ENCODE peak calls at places on chromosomes 16 and 17, in six cellular contexts. D is body of pancreas, C is ovary, E is testis, R is heart left ventricle, J is stomach. Q is an unnamed sample.
A peak's percentile ranks its signal among the peaks of the same experiment; 100 is the strongest.

GRCh38 chr17:78383725-78384471 is 5.4 kb downstream of the PGS1 start:
- DNase-seq in D (peak; percentile 60), C (peak; percentile 65), E (peak; percentile 65), R (peak; percentile 70), J (peak; percentile 57), Q (peak; percentile 93)

GRCh38 chr17:38740806-38741205 is 7.3 kb downstream of the PCGF2 start:
- DNase-seq in D (no peak), C (no peak), E (no peak), R (no peak), J (no peak), Q (no peak)

GRCh38 chr17:48639136-48639535 is 13.0 kb upstream of the HOXB9 start:
- DNase-seq in D (no peak), C (no peak), E (no peak), R (no peak), J (no peak), Q (no peak)

GRCh38 chr16:82649766-82650165 is 23.0 kb downstream of the CDH13 start:
- DNase-seq in D (no peak), C (no peak), E (no peak), R (no peak), J (no peak), Q (no peak)

GRCh38 chr17:21129023-21129681 is 2.4 kb downstream of the DHRS7B start:
- DNase-seq in D (peak; percentile 20), C (peak; percentile 30), E (peak; percentile 62), R (peak; percentile 35), J (no peak), Q (no peak)

GRCh38 chr16:20916927-20917326 is 16.4 kb downstream of the LYRM1 start:
- DNase-seq in D (no peak), C (no peak), E (no peak), R (no peak), J (no peak), Q (no peak)

GRCh38 chr16:56632160-56632847 is at the start of gene MT1M:
- DNase-seq in D (peak; percentile 69), C (peak; percentile 58), E (peak; percentile 34), R (peak; percentile 44), J (peak; percentile 69), Q (peak; percentile 46)

GRCh38 chr17:61251939-61252865 is 147.4 kb upstream of the TBX2 start:
- DNase-seq in D (peak; percentile 79), C (peak; percentile 81), E (peak; percentile 88), R (peak; percentile 92), J (peak; percentile 76), Q (peak; percentile 80)

GRCh38 chr16:372584-372983 is 2.2 kb upstream of the MRPL28 start:
- DNase-seq in D (no peak), C (no peak), E (no peak), R (no peak), J (no peak), Q (no peak)

GRCh38 chr17:16351831-16352230 is 1.4 kb downstream of the CENPV start:
- DNase-seq in D (no peak), C (no peak), E (no peak), R (no peak), J (no peak), Q (no peak)

GRCh38 chr17:16352838-16353701 is at the start of gene CENPV:
- DNase-seq in D (peak; percentile 50), C (peak; percentile 48), E (peak; percentile 59), R (peak; percentile 20), J (peak; percentile 64), Q (no peak)

GRCh38 chr17:16354585-16354984 is 1.3 kb upstream of the CENPV start:
- DNase-seq in D (no peak), C (no peak), E (no peak), R (no peak), J (no peak), Q (no peak)

GRCh38 chr17:16353702-16354174 is 469 bp upstream of the CENPV start:
- DNase-seq in D (no peak), C (no peak), E (no peak), R (no peak), J (no peak), Q (no peak)

DNA sequence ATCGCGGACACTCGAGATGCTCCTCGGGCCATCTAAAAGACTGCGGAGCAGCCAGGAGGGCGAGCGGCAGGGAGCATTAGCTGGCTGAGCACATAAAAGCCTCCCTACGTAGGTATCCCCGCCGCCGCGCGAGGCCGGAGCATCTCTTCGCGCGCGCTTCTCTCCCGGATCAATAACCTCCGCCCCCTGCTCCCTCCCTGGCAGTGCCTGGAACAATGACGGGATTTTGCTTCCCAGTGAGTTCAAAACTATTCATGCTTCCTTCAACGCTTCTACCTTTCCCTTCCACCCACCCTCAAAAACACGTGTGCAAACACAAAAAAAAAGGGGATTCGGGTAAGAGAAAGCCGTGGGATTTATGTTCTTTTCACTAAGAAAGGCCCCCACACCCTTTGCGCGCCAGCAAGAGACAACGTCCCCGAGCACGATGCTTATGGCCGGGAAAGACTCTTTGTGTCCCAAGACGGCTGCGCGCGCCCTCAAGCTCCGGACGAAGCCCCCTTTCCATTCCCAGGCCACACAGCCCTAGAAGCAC is 899 bp downstream of the CENPV start:
- DNase-seq in D (peak; percentile 45), C (peak; percentile 27), E (peak; percentile 64), R (no peak), J (peak; percentile 48), Q (no peak)
- TF ChIP-seq POLR2A in D (no peak), C (no peak), E (no peak), R (no peak), J (no peak), Q (no peak)

GRCh38 chr17:49741009-49741691 is 22.8 kb downstream of the FAM117A start:
- DNase-seq in D (no peak), C (no peak), E (no peak), R (no peak), J (no peak), Q (no peak)

GRCh38 chr17:49745175-49746139 is 18.5 kb downstream of the FAM117A start:
- DNase-seq in D (no peak), C (no peak), E (no peak), R (no peak), J (no peak), Q (no peak)

GRCh38 chr17:49739662-49740271 is 24.2 kb downstream of the FAM117A start:
- DNase-seq in D (peak; percentile 83), C (peak; percentile 86), E (peak; percentile 52), R (peak; percentile 71), J (peak; percentile 84), Q (peak; percentile 96)

GRCh38 chr17:49741692-49742076 is 22.2 kb downstream of the FAM117A start:
- DNase-seq in D (no peak), C (no peak), E (no peak), R (no peak), J (no peak), Q (no peak)

GRCh38 chr17:49742256-49742655 is 21.7 kb downstream of the FAM117A start:
- DNase-seq in D (no peak), C (no peak), E (no peak), R (no peak), J (no peak), Q (no peak)
- H3K4me3 ChIP-seq in D (no peak overlapping the region), C (no peak overlapping the region), E (no peak overlapping the region), R (no peak overlapping the region), J (no peak overlapping the region), Q (no peak overlapping the region)

GRCh38 chr16:25148568-25149215 is 37.1 kb downstream of the LCMT1 start:
- DNase-seq in D (no peak), C (no peak), E (no peak), R (no peak), J (no peak), Q (no peak)

GRCh38 chr16:25138130-25138529 is 26.6 kb downstream of the LCMT1 start:
- DNase-seq in D (no peak), C (no peak), E (no peak), R (no peak), J (no peak), Q (no peak)

GRCh38 chr16:25140459-25140858 is 28.9 kb downstream of the LCMT1 start:
- DNase-seq in D (no peak), C (no peak), E (no peak), R (no peak), J (no peak), Q (no peak)

GRCh38 chr16:25141648-25142047 is 30.1 kb downstream of the LCMT1 start:
- DNase-seq in D (no peak), C (no peak), E (peak; percentile 55), R (no peak), J (no peak), Q (no peak)

GRCh38 chr16:25143898-25144297 is 32.4 kb downstream of the LCMT1 start:
- DNase-seq in D (peak; percentile 67), C (no peak), E (no peak), R (no peak), J (no peak), Q (no peak)
- TF ChIP-seq CTCF in D (peak; percentile 79), C (no peak), E (no peak), R (peak; percentile 38), J (peak; percentile 15), Q (no peak)

GRCh38 chr17:1455291-1455747 is 713 bp downstream of the CRK start:
- DNase-seq in D (peak; percentile 73), C (peak; percentile 66), E (peak; percentile 67), R (peak; percentile 74), J (peak; percentile 62), Q (peak; percentile 51)
- TF ChIP-seq POLR2A in D (no peak), C (no peak), E (no peak), R (no peak), J (no peak), Q (no peak)

Q was measured in lower leg skin.